ENCODE peak calls at places on chromosomes 3 and 15, in seven cellular contexts. R is stomach, J is nephron progenitor cell, W is H1, X is left ventricle myocardium inferior, M is heart right ventricle, B is GM13977. V is an unnamed sample.
A peak's percentile ranks its signal among the peaks of the same experiment; 100 is the strongest.

GRCh38 chr3:19645093-19645492 is 288.9 kb downstream of the EFHB start:
- DNase-seq in X (no peak), R (no peak), J (no peak), W (no peak), M (no peak), B (peak; percentile 34), V (no peak)

GRCh38 chr3:133699467-133699866 is 37.7 kb upstream of the TOPBP1 start:
- DNase-seq in R (no peak), B (no peak), X (no peak), J (no peak), M (no peak), W (no peak), V (no peak)

GRCh38 chr3:127182848-127183714 is 9.8 kb upstream of the PRR23E start:
- DNase-seq in M (no peak), R (no peak), J (no peak), W (peak; percentile 45), X (no peak), B (no peak), V (no peak)

GRCh38 chr3:184755315-184755731 is 43.5 kb upstream of the MAGEF1 start:
- DNase-seq in X (no peak), W (no peak), B (no peak), R (no peak), J (no peak), M (no peak), V (no peak)

GRCh38 chr15:92166751-92167412 is 226.8 kb upstream of the ST8SIA2 start:
- DNase-seq in R (no peak), M (peak; percentile 64), X (peak; percentile 23), B (no peak), J (no peak), W (no peak), V (no peak)

GRCh38 chr3:183487896-183488295 is 59.5 kb upstream of the MCF2L2 start:
- DNase-seq in B (no peak), W (no peak), X (no peak), R (peak; percentile 7), J (no peak), M (no peak), V (no peak)

GRCh38 chr15:40420071-40420713 is 14.6 kb downstream of the IVD start:
- DNase-seq in J (no peak), R (peak; percentile 63), B (no peak), W (no peak), M (peak; percentile 36), X (peak; percentile 55), V (no peak)

GRCh38 chr3:150765949-150766720 is 3.2 kb upstream of the SIAH2 start:
- DNase-seq in R (no peak), X (no peak), J (no peak), W (no peak), B (peak; percentile 55), M (no peak), V (peak; percentile 78)

GRCh38 chr3:101850327-101851048 is 1.2 kb downstream of the NFKBIZ start:
- DNase-seq in B (peak; percentile 56), J (no peak), R (no peak), W (no peak), M (no peak), X (no peak), V (peak; percentile 81)

DNA sequence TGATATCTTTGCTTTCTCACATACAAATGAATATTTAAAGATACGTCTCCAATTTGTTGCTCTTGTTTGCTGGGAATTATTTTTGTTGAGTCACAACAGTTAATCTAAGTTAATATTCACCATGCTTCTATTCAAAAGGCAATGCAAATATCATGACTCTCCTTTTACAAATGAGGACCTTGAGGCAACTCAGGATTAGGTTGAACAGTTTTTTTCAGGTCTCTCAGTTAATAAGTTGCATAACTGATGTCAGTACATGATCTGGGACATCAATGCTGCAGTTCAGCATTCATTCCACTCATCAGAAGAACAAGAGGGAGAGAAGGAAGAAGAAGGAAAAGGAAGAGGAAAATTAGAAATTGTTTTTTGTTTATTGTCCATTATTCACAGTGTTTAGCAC is 781 bp upstream of the NAALADL2 start:
- DNase-seq in X (no peak), J (no peak), W (no peak), B (no peak), R (no peak), M (no peak), V (no peak)
- TF ChIP-seq CTCF in X (no peak), J (no peak), W (no peak), B (no peak), R (no peak), M (no peak), V (no peak)

GRCh38 chr3:110063178-110063577 is 725.8 kb upstream of the DPPA4 start:
- DNase-seq in X (no peak), B (no peak), R (no peak), M (no peak), W (no peak), J (no peak), V (no peak)

GRCh38 chr3:110066201-110066600 is 728.9 kb upstream of the DPPA4 start:
- DNase-seq in J (no peak), R (no peak), M (no peak), B (no peak), W (no peak), X (no peak), V (no peak)

GRCh38 chr3:110067527-110067926 is 730.2 kb upstream of the DPPA4 start:
- DNase-seq in X (no peak), R (no peak), M (no peak), J (no peak), B (no peak), W (no peak), V (no peak)

GRCh38 chr3:110059431-110059830 is 722.1 kb upstream of the DPPA4 start:
- DNase-seq in J (no peak), M (no peak), W (no peak), R (no peak), X (no peak), B (no peak), V (no peak)

DNA sequence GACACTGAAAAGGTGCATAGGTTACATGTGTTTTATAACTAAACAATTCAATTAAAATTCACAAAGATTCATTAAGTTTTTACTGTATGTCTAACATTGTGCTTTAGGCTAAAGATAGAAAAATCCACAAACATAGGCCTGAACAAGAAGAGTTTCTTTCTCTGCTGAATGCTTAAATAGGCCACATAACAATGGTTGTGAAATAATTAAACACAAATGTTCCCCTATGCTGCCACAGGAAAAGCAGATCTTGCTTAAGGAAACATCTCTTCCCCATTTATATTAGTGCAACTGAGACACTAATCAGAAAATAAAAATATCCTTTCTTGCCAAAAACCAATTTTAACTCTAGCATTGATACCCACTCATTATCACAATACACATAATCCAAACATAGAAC is 725.4 kb upstream of the DPPA4 start:
- DNase-seq in M (no peak), J (no peak), W (no peak), B (no peak), R (no peak), X (no peak), V (no peak)
- TF ChIP-seq CTCF in M (no peak), J (no peak), W (no peak), B (no peak), R (no peak), X (no peak), V (no peak)

GRCh38 chr3:193452338-193452737 is 73.8 kb upstream of the ATP13A5 start:
- DNase-seq in R (no peak), X (no peak), B (no peak), M (no peak), W (no peak), J (no peak), V (no peak)
- TF ChIP-seq CTCF in R (no peak), X (peak; percentile 43), B (peak; percentile 13), M (peak; percentile 34), W (no peak), J (peak; percentile 27), V (no peak)

GRCh38 chr15:94582368-94582767 is 351.0 kb downstream of the MCTP2 start:
- DNase-seq in X (no peak), M (peak; percentile 30), W (peak; percentile 59), J (peak; percentile 48), B (peak; percentile 22), R (no peak), V (no peak)
- TF ChIP-seq CTCF in X (peak; percentile 54), M (peak; percentile 54), W (peak; percentile 67), J (peak; percentile 46), B (peak; percentile 54), R (no peak), V (no peak)

DNA sequence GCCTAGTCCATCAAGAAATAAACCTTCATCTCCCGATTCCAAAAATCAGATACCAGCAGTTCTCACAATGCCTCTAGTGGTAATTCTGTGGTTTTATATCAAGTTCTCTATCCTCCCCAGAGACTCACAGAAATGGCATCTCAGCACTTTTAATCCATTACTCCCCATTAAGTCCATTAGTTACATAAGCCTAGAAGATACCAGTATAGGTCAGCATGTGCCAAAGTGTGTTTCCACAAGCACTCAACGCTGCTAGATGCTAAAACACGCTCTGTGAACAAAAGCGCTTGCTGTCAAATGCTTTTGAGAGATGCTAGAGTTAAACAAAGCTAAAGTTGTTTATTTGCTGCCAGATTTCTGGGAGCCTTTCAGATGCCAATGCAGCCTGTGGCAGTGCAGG is 918.7 kb upstream of the CFAP20DC start:
- DNase-seq in W (no peak), M (no peak), X (no peak), B (no peak), R (no peak), J (no peak), V (no peak)
- TF ChIP-seq CTCF in W (no peak), M (no peak), X (no peak), B (no peak), R (no peak), J (no peak), V (no peak)

GRCh38 chr3:66803206-66803605 is 194.9 kb upstream of the KBTBD8 start:
- DNase-seq in M (no peak), X (no peak), W (no peak), J (no peak), B (no peak), R (no peak), V (no peak)
- TF ChIP-seq CTCF in M (no peak), X (no peak), W (no peak), J (peak; percentile 33), B (no peak), R (no peak), V (peak; percentile 4)

DNA sequence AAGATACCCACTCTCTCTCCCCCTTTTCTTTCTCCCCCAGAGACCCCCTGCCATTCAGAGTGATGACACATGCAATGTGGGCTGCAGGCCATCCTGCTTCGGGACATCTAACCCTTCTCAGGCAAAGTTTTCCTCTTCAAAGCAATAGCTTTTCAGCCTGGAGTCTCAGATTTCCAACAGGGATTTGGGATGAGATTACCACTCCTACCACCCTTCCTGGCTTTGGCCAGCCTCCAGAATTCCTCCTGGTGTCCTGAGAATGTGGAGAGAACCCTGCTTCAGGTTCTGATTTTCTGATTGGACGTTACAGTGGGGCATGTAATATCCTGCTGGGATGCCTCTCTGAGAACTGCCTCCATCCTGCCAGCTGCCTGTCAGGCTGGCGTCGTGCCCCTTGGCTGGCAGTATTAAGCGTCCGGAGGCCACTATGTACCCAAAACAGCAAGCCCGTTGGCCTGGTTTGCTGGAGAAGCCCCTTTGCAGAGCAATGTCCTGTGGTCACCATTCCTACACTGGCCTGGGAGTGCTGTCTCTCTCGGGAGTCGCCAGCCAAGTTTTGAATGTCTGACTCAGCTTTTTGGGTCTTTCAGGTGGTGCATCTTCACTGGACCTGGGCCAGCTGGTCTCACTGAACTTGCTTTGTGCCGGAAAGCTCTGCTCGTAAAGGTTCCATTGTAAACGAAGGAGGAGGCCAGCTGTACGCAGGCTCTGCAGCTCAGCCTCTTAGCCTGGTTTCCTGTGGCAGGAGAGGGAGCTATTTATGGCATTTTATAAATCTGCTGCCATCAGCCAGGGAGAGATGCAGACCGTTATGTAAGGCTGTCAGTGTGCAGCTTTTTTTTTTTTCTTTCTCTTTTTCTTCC is 19.2 kb upstream of the TRAK1 start:
- DNase-seq in R (peak; percentile 75), M (peak; percentile 79), W (no peak), X (peak; percentile 81), J (no peak), B (no peak), V (peak; percentile 75)
- TF ChIP-seq CTCF in R (no peak), M (no peak), W (no peak), X (no peak), J (no peak), B (no peak), V (no peak)

V was measured in IMR-90.